ENCODE peak calls at places on chromosomes 11 and 22, in eight cellular contexts. M, R, U, N, T, P, Y and V are unnamed samples.

GRCh38 chr22:28229566-28230483 is 310.8 kb upstream of the PITPNB start:
- DNase-seq in M (no peak), R (peak), U (no peak), N (peak), T (no peak), P (peak), Y (no peak), V (no peak)

GRCh38 chr11:113289341-113290187 is 24.8 kb upstream of the TTC12 start:
- DNase-seq in M (peak), R (peak), U (peak), N (peak), T (peak), P (peak), Y (peak), V (peak)

GRCh38 chr11:45098929-45099328 is 47.5 kb upstream of the PRDM11 start:
- DNase-seq in M (no peak), R (no peak), U (no peak), N (no peak), T (no peak), P (no peak), Y (no peak), V (no peak)

GRCh38 chr11:103338621-103339484 is 229.6 kb downstream of the DYNC2H1 start:
- DNase-seq in M (no peak), R (peak), U (no peak), N (peak), T (no peak), P (no peak), Y (no peak), V (no peak)

GRCh38 chr11:14249121-14249963 is 109.6 kb downstream of the RRAS2 start:
- DNase-seq in M (peak), R (peak), U (peak), N (peak), T (peak), P (no peak), Y (no peak), V (peak)

GRCh38 chr22:22558972-22559603 is at the start of gene PRAME:
- DNase-seq in M (peak), R (peak), U (no peak), N (peak), T (peak), P (no peak), Y (peak), V (peak)

GRCh38 chr11:2870460-2870859 is 15.1 kb downstream of the CDKN1C start:
- DNase-seq in M (no peak), R (no peak), U (no peak), N (no peak), T (no peak), P (no peak), Y (no peak), V (no peak)

GRCh38 chr11:43567396-43567975 is 113.1 kb upstream of the HSD17B12 start:
- DNase-seq in M (no peak), R (peak), U (peak), N (peak), T (no peak), P (no peak), Y (no peak), V (peak)

GRCh38 chr11:35235944-35236666 is 97.1 kb downstream of the CD44 start:
- DNase-seq in M (peak), R (no peak), U (no peak), N (no peak), T (peak), P (no peak), Y (no peak), V (no peak)

GRCh38 chr22:34722901-34723300 is 343.1 kb upstream of the ISX start:
- DNase-seq in M (no peak), R (no peak), U (no peak), N (no peak), T (no peak), P (no peak), Y (no peak), V (no peak)

GRCh38 chr11:105108247-105108646 is 31.3 kb downstream of the CARD18 start:
- DNase-seq in M (no peak), R (no peak), U (no peak), N (no peak), T (no peak), P (no peak), Y (no peak), V (no peak)

GRCh38 chr22:31055322-31056159 is 25.6 kb upstream of the SMTN start:
- DNase-seq in M (peak), R (peak), U (peak), N (peak), T (peak), P (peak), Y (no peak), V (no peak)

GRCh38 chr11:96228472-96228871 is 114.5 kb downstream of the MAML2 start:
- DNase-seq in M (peak), R (peak), U (no peak), N (peak), T (peak), P (peak), Y (no peak), V (no peak)

GRCh38 chr11:67071420-67072284 is 15.0 kb downstream of the RHOD start:
- DNase-seq in M (peak), R (peak), U (peak), N (peak), T (peak), P (peak), Y (peak), V (peak)

GRCh38 chr11:75625970-75626691 is 42.7 kb downstream of the MAP6 start:
- DNase-seq in M (no peak), R (peak), U (no peak), N (peak), T (no peak), P (no peak), Y (no peak), V (no peak)

GRCh38 chr11:39190751-39191150 is 2268.7 kb downstream of the LRRC4C start:
- DNase-seq in M (no peak), R (no peak), U (no peak), N (no peak), T (no peak), P (no peak), Y (no peak), V (no peak)

GRCh38 chr11:11349051-11349450 is 4.0 kb downstream of the CSNK2A3 start:
- DNase-seq in M (no peak), R (no peak), U (no peak), N (peak), T (no peak), P (no peak), Y (no peak), V (no peak)

GRCh38 chr11:11349870-11350325 is 3.2 kb downstream of the CSNK2A3 start:
- DNase-seq in M (no peak), R (peak), U (no peak), N (peak), T (no peak), P (no peak), Y (no peak), V (no peak)

GRCh38 chr11:11347583-11347982 is 5.5 kb downstream of the CSNK2A3 start:
- DNase-seq in M (no peak), R (no peak), U (no peak), N (peak), T (no peak), P (no peak), Y (no peak), V (no peak)

GRCh38 chr11:11348303-11348702 is 4.7 kb downstream of the CSNK2A3 start:
- DNase-seq in M (no peak), R (no peak), U (no peak), N (no peak), T (no peak), P (no peak), Y (no peak), V (no peak)

DNA sequence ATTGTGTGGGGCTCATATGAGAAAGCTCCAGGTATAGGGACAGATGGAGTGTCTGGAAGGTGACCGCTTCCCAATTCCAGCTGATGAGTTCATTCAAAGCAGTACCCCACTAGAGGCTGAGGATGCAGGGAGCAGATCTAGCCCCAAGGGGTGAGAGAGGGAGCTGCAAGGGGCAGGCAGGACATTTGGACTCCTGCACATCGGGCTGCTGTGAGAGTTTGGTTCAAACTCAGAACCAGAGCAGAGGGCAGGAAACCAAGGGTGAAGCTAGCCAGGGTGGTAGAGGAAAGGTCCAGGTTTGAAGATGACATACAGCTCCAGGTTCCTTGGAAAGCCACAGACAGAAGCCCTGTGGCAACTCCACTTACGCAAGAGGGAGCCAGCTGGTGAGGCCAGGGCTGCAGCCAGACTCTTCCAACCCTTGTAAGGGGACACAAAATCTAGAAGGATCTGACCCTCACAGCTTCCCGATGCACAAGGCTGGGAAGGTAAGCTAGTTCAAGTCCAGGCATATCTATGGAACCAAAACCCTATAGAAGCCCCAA is 1.9 kb downstream of the CSNK2A3 start:
- DNase-seq in M (no peak), R (no peak), U (no peak), N (peak), T (no peak), P (peak), Y (no peak), V (no peak)
- TF ChIP-seq CTCF in M (no peak), R (no peak), U (no peak), N (no peak), T (no peak), P (no peak), Y (no peak), V (no peak)

GRCh38 chr22:45969414-45969799 is 7.6 kb downstream of the WNT7B start:
- DNase-seq in M (no peak), R (no peak), U (peak), N (peak), T (no peak), P (no peak), Y (no peak), V (no peak)
- H3K4me3 ChIP-seq in M (no peak), R (no peak), U (no peak), N (no peak), T (no peak), P (no peak), Y (no peak), V (no peak)

GRCh38 chr11:102061276-102061675 is 14.0 kb downstream of the CFAP300 start:
- DNase-seq in M (no peak), R (peak), U (peak), N (peak), T (no peak), P (no peak), Y (no peak), V (no peak)
- TF ChIP-seq CTCF in M (no peak), R (peak), U (peak), N (peak), T (no peak), P (no peak), Y (no peak), V (no peak)

DNA sequence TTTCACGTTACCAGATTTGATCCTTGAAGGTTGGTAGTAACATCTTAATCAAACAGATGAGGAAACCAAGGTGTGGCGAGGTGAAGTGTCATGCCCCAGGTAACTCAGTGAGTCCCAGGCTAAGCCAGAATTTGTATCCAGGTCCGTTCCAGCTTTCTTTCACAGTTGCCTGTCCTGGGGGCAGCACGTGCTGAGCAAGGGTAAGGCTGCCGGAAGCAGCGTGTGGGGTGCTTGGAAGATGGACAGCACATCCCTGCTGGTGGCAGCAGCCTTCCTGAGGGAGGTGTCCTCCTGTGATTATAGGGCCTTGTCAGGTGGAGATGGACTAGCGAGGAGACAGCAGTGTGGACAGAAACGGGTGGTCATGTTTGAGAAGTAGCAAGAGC is 50.9 kb downstream of the TRIOBP start:
- DNase-seq in M (no peak), R (no peak), U (no peak), N (no peak), T (no peak), P (no peak), Y (no peak), V (no peak)
- H3K4me3 ChIP-seq in M (no peak), R (peak), U (peak), N (peak), T (no peak), P (no peak), Y (no peak), V (no peak)

GRCh38 chr11:119300198-119300964 is 16.5 kb downstream of the MCAM start:
- DNase-seq in M (no peak), R (no peak), U (no peak), N (no peak), T (no peak), P (no peak), Y (no peak), V (no peak)
- TF ChIP-seq CTCF in M (no peak), R (no peak), U (no peak), N (no peak), T (no peak), P (no peak), Y (no peak), V (no peak)

DNA sequence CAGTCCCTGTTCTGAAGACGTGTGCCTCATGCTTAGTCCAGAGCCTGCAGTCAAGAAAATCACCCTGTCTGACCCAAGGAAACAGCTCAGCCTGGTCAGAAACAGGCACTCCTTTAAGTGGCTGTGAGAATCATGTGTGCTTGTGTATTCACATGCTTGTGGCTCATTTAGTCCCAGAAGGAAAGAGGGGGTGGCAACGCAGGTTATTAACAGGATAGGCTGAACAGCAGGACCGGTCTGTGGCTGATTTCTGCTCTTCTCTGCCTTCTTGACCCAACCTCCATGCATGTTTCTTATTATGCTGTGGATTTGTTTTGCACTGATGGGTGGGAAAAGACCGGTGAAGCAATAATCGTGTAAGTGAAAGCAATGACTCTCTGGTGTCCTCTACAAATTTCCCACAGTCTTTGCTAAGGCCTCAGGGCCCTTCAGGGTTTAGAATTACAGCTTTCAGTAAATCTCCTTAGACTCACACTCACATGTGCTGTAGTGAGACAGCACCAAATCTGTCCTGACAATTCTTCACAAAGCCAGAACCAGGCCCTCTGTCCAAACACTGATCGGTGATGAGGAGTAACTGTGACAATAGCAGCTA is 288.1 kb downstream of the ETS1 start:
- DNase-seq in M (no peak), R (peak), U (no peak), N (no peak), T (no peak), P (peak), Y (no peak), V (peak)
- H3K4me3 ChIP-seq in M (no peak), R (no peak), U (no peak), N (no peak), T (no peak), P (no peak), Y (no peak), V (no peak)

GRCh38 chr11:68399916-68400315 is 60.6 kb upstream of the PPP6R3 start:
- DNase-seq in M (no peak), R (no peak), U (no peak), N (no peak), T (no peak), P (no peak), Y (no peak), V (no peak)

GRCh38 chr11:68401856-68402255 is 58.7 kb upstream of the PPP6R3 start:
- DNase-seq in M (no peak), R (no peak), U (no peak), N (no peak), T (no peak), P (no peak), Y (no peak), V (no peak)

GRCh38 chr11:68396526-68396925 is 64.0 kb upstream of the PPP6R3 start:
- DNase-seq in M (no peak), R (no peak), U (no peak), N (no peak), T (no peak), P (peak), Y (no peak), V (no peak)

GRCh38 chr11:68397256-68397655 is 63.3 kb upstream of the PPP6R3 start:
- DNase-seq in M (no peak), R (no peak), U (no peak), N (no peak), T (no peak), P (no peak), Y (no peak), V (no peak)

GRCh38 chr11:68398870-68399865 is 61.4 kb upstream of the PPP6R3 start:
- DNase-seq in M (no peak), R (no peak), U (peak), N (peak), T (peak), P (peak), Y (no peak), V (no peak)
- TF ChIP-seq CTCF in M (no peak), R (no peak), U (no peak), N (no peak), T (no peak), P (no peak), Y (no peak), V (no peak)

GRCh38 chr22:37753746-37754145 is 54.0 kb upstream of the GCAT start:
- DNase-seq in M (peak), R (peak), U (no peak), N (peak), T (no peak), P (no peak), Y (no peak), V (no peak)

GRCh38 chr22:37751449-37752188 is 54.8 kb downstream of the TRIOBP start:
- DNase-seq in M (no peak), R (no peak), U (no peak), N (peak), T (no peak), P (no peak), Y (no peak), V (no peak)

GRCh38 chr22:37749831-37750595 is 53.2 kb downstream of the TRIOBP start:
- DNase-seq in M (no peak), R (peak), U (peak), N (peak), T (no peak), P (no peak), Y (no peak), V (no peak)

GRCh38 chr22:37750596-37751162 is 53.8 kb downstream of the TRIOBP start:
- DNase-seq in M (no peak), R (no peak), U (no peak), N (no peak), T (no peak), P (no peak), Y (no peak), V (no peak)

GRCh38 chr22:37752189-37753061 is 55.3 kb upstream of the GCAT start:
- DNase-seq in M (peak), R (peak), U (no peak), N (peak), T (peak), P (peak), Y (no peak), V (no peak)
- H3K4me3 ChIP-seq in M (no peak), R (no peak), U (no peak), N (no peak), T (no peak), P (peak), Y (no peak), V (no peak)

DNA sequence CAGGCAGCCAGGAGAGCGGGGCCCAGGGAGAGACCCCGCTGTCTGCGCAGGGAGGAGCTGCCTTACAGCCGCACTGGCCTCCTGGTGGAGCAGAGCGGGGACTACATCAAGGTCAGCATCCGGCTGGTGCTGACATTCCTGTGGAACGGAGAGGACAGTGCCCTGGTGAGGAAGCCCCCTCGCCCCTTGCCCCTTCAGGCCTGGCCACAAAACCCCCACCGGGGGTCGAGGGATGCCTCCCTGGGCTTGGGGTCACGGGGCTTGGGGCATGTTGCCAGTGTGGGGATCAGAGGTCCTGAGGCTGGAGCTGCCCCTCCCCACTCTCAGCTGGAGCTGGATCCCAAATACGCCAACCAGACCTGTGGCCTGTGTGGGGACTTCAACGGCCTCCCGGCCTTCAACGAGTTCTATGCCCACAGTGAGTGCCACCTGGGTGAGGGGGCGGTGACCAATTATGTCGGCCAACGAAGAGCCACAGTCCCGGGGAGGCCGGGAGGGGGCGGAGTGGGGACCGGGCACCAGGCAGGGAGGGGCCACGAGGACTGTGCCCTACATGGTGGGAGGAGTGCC is 4.2 kb downstream of the MUC5B start:
- DNase-seq in M (no peak), R (peak), U (no peak), N (no peak), T (peak), P (no peak), Y (no peak), V (no peak)
- TF ChIP-seq CTCF in M (no peak), R (peak), U (peak), N (peak), T (no peak), P (no peak), Y (no peak), V (no peak)

GRCh38 chr22:46129390-46130041 is 20.8 kb upstream of the PPARA start:
- DNase-seq in M (no peak), R (no peak), U (no peak), N (no peak), T (peak), P (peak), Y (peak), V (peak)
- H3K4me3 ChIP-seq in M (no peak), R (no peak), U (no peak), N (no peak), T (no peak), P (no peak), Y (peak), V (peak)